ENCODE peak calls at places on chromosome 15, in seven cellular contexts. J, V, U, Z, W, T and X are unnamed samples.

GRCh38 chr15:74053941-74054529 is 28.3 kb downstream of the GOLGA6A start:
- DNase-seq in J (peak; percentile 85), V (peak; percentile 87), U (peak; percentile 79), Z (peak; percentile 56), W (peak; percentile 46), T (peak; percentile 80), X (no peak)

GRCh38 chr15:67383903-67384302 is 129.3 kb downstream of the IQCH start:
- DNase-seq in J (peak; percentile 27), V (no peak), U (no peak), Z (peak; percentile 21), W (no peak), T (no peak), X (no peak)

GRCh38 chr15:36912311-36912712 is 188.0 kb downstream of the MEIS2 start:
- DNase-seq in J (peak; percentile 20), V (no peak), U (no peak), Z (peak; percentile 46), W (peak; percentile 68), T (no peak), X (no peak)

GRCh38 chr15:93088981-93089854 is at the start of gene RGMA:
- DNase-seq in J (peak; percentile 23), V (peak; percentile 86), U (peak; percentile 69), Z (no peak), W (no peak), T (no peak), X (no peak)

GRCh38 chr15:60871731-60872130 is 357.4 kb downstream of the RORA start:
- DNase-seq in J (peak; percentile 35), V (no peak), U (no peak), Z (peak; percentile 5), W (no peak), T (no peak), X (no peak)

GRCh38 chr15:50077655-50078054 is 41.4 kb downstream of the ATP8B4 start:
- DNase-seq in J (no peak), V (no peak), U (no peak), Z (no peak), W (no peak), T (no peak), X (no peak)

GRCh38 chr15:39054128-39054732 is 489.6 kb upstream of the RASGRP1 start:
- DNase-seq in J (no peak), V (no peak), U (no peak), Z (no peak), W (no peak), T (no peak), X (no peak)

GRCh38 chr15:36778516-36778915 is 199.1 kb downstream of the CDIN1 start:
- DNase-seq in J (peak; percentile 77), V (no peak), U (no peak), Z (no peak), W (no peak), T (no peak), X (no peak)

GRCh38 chr15:58551764-58552504 is 120.1 kb downstream of the LIPC start:
- DNase-seq in J (peak; percentile 94), V (no peak), U (no peak), Z (peak; percentile 96), W (peak; percentile 92), T (peak; percentile 82), X (peak; percentile 76)

GRCh38 chr15:90902996-90903732 is at the start of gene MAN2A2:
- DNase-seq in J (peak; percentile 79), V (peak; percentile 88), U (peak; percentile 53), Z (peak; percentile 62), W (no peak), T (peak; percentile 78), X (no peak)

GRCh38 chr15:90905306-90906180 is 2.4 kb downstream of the MAN2A2 start:
- DNase-seq in J (no peak), V (peak; percentile 55), U (no peak), Z (no peak), W (no peak), T (no peak), X (no peak)

GRCh38 chr15:90904746-90905145 is 1.6 kb downstream of the MAN2A2 start:
- DNase-seq in J (no peak), V (peak; percentile 17), U (no peak), Z (no peak), W (no peak), T (no peak), X (no peak)

GRCh38 chr15:90902656-90902995 is 476 bp upstream of the MAN2A2 start:
- DNase-seq in J (peak; percentile 58), V (no peak), U (no peak), Z (no peak), W (no peak), T (no peak), X (peak; percentile 3)

DNA sequence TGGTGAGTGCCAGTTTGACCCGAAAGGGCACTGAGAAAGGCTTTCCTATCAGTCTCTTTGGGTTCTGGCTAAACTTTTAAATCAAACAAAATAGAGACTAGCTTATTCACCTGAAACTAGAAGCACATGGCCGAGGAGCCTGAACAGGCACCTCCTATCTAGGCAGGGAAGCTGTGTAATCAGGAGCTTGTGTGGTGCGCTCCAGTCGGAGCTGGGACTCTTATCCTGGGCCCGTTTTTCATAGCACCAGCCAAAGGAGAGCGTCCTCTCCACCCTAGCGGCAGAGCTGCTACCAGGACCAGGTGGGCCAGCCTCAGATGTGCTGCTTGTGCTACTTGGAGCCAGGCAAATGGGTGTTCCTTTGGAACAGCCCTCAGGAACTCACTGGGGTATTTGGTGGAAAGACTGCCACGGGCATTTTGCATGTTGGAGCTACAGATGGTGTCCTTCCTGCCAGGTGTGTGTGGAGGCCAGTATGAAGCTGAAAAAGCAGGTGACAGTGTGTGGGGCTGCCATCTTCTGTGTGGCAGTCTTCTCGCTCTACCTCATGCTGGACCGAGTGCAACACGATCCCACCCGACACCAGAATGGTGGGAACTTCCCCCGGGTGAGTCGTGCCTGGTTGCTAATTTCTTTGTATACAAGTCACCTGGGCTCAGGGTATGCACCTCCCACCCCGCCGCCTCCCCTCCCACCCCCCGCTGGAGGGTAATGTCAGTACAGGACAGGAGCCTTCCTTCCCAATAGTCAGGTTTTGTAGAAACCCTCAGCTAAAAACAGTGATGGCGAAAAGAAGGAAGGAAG is 833 bp downstream of the MAN2A2 start:
- DNase-seq in J (no peak), V (peak; percentile 45), U (peak; percentile 46), Z (peak; percentile 24), W (no peak), T (peak; percentile 45), X (peak; percentile 32)
- H3K27ac ChIP-seq in J (no peak overlapping the region), V (peak overlapping the region; percentile 95), U (peak overlapping the region; percentile 71), Z (no peak overlapping the region), W (no peak overlapping the region), T (peak overlapping the region; percentile 99), X (no peak overlapping the region)

GRCh38 chr15:65413760-65414144 is 9.0 kb downstream of the IGDCC4 start:
- DNase-seq in J (no peak), V (no peak), U (no peak), Z (no peak), W (no peak), T (no peak), X (no peak)
- H3K27ac ChIP-seq in J (no peak overlapping the region), V (peak overlapping the region; percentile 82), U (no peak overlapping the region), Z (peak overlapping the region; percentile 96), W (no peak overlapping the region), T (no peak overlapping the region), X (no peak overlapping the region)

GRCh38 chr15:89984421-89985010 is 16.6 kb upstream of the ZNF710 start:
- DNase-seq in J (no peak), V (no peak), U (no peak), Z (no peak), W (no peak), T (no peak), X (no peak)
- H3K27ac ChIP-seq in J (no peak overlapping the region), V (no peak overlapping the region), U (no peak overlapping the region), Z (no peak overlapping the region), W (no peak overlapping the region), T (no peak overlapping the region), X (no peak overlapping the region)

GRCh38 chr15:56929389-56929788 is 10.9 kb downstream of the TCF12 start:
- DNase-seq in J (peak; percentile 74), V (no peak), U (no peak), Z (peak; percentile 56), W (no peak), T (no peak), X (no peak)

GRCh38 chr15:56930663-56931313 is 12.3 kb downstream of the TCF12 start:
- DNase-seq in J (no peak), V (no peak), U (peak; percentile 25), Z (no peak), W (no peak), T (no peak), X (no peak)

GRCh38 chr15:56931674-56932507 is 13.4 kb downstream of the TCF12 start:
- DNase-seq in J (no peak), V (no peak), U (no peak), Z (no peak), W (no peak), T (no peak), X (no peak)

GRCh38 chr15:56927816-56928215 is 9.4 kb downstream of the TCF12 start:
- DNase-seq in J (no peak), V (no peak), U (no peak), Z (no peak), W (no peak), T (no peak), X (no peak)

GRCh38 chr15:56929933-56930332 is 11.5 kb downstream of the TCF12 start:
- DNase-seq in J (peak; percentile 20), V (no peak), U (no peak), Z (no peak), W (no peak), T (no peak), X (no peak)
- H3K27ac ChIP-seq in J (peak overlapping the region; percentile 12), V (no peak overlapping the region), U (no peak overlapping the region), Z (peak overlapping the region; percentile 91), W (no peak overlapping the region), T (no peak overlapping the region), X (no peak overlapping the region)

DNA sequence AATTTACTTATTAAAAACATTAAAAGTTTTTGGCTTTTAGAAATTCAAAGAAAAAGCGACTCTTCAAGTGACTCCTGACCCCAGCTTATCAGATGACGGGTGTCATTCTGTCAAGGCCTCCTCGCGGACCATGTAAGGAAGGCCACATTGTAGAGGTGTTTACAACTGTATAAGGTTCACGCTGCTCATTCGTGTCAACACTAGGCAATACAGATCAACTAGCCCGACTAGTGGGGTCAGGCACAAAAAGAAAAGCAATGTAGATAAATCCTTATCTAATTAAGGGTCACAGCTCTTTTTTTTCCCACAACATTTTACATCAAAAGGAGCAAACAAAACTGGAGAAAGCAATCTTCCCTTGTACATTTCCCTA is 207.5 kb upstream of the NR2F2 start:
- DNase-seq in J (no peak), V (no peak), U (no peak), Z (no peak), W (no peak), T (no peak), X (no peak)
- H3K27ac ChIP-seq in J (no peak overlapping the region), V (no peak overlapping the region), U (no peak overlapping the region), Z (no peak overlapping the region), W (no peak overlapping the region), T (no peak overlapping the region), X (no peak overlapping the region)

DNA sequence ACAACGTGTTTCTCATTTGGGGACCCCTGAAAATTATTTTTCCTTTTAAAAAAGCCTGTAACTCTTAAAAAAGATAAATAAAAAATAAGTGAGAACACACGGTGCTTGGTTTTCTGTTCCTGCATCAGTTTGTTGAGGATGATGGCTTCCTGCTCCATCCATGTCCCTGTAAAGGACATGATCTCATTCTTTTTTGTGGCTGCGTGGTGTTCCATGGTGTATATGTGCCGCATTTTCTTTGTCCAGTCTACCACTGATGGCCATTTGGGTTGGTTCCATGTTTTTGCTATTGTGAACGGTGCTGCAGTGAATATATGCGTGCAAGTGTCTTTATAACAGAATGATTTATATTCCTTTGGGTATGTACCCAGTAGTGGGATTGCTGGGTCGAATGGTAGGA is 2.3 kb downstream of the TSPAN3 start:
- DNase-seq in J (no peak), V (no peak), U (no peak), Z (no peak), W (no peak), T (no peak), X (no peak)
- H3K27ac ChIP-seq in J (no peak overlapping the region), V (peak overlapping the region; percentile 96), U (no peak overlapping the region), Z (no peak overlapping the region), W (peak overlapping the region; percentile 88), T (peak overlapping the region; percentile 99), X (no peak overlapping the region)